ENCODE peak calls at places on chromosomes 2 and 18, in eight cellular contexts. W is cortex of kidney; P is CD8-positive, alpha-beta memory T cell; H is fibroblast of pulmonary artery; J is natural killer cell treated with Interleukin-12 subunit alpha and Interleukin-12 subunit beta and Interleukin-15 and Interleukin-18, amount 100 ng/mL, for 72 hours; C is Karpas-422; Y is T-helper 9 cell; E is COLO829. F is an unnamed sample.

GRCh38 chr2:64820901-64821300 is 167.2 kb upstream of the SERTAD2 start:
- DNase-seq in W (no peak), P (no peak), H (no peak), J (no peak), C (no peak), Y (no peak), E (no peak), F (no peak)

GRCh38 chr2:127695491-127696472 is 5.5 kb upstream of the SFT2D3 start:
- DNase-seq in W (no peak), P (peak), H (peak), J (no peak), C (no peak), Y (peak), E (no peak), F (peak)

GRCh38 chr2:42297322-42297936 is 63.6 kb downstream of the COX7A2L start:
- DNase-seq in W (no peak), P (no peak), H (no peak), J (no peak), C (no peak), Y (no peak), E (no peak), F (no peak)

GRCh38 chr2:219045937-219046550 is 4.7 kb upstream of the CFAP65 start:
- DNase-seq in W (no peak), P (no peak), H (peak), J (no peak), C (peak), Y (no peak), E (peak), F (peak)

GRCh38 chr2:60295591-60295962 is 257.9 kb downstream of the BCL11A start:
- DNase-seq in W (no peak), P (no peak), H (no peak), J (no peak), C (no peak), Y (no peak), E (no peak), F (no peak)

GRCh38 chr2:216694201-216694825 is 1.0 kb downstream of the IGFBP5 start:
- DNase-seq in W (no peak), P (no peak), H (peak), J (peak), C (no peak), Y (no peak), E (no peak), F (peak)

GRCh38 chr2:54578668-54579045 is 122.5 kb downstream of the SPTBN1 start:
- DNase-seq in W (no peak), P (no peak), H (no peak), J (no peak), C (no peak), Y (no peak), E (peak), F (no peak)

GRCh38 chr18:9516437-9517064 is 41.2 kb downstream of the RALBP1 start:
- DNase-seq in W (no peak), P (no peak), H (peak), J (no peak), C (peak), Y (no peak), E (no peak), F (peak)

GRCh38 chr18:32422978-32423740 is 47.5 kb downstream of the GAREM1 start:
- DNase-seq in W (no peak), P (no peak), H (no peak), J (no peak), C (no peak), Y (no peak), E (peak), F (no peak)

GRCh38 chr18:8657873-8658521 is 47.4 kb upstream of the MTCL1 start:
- DNase-seq in W (no peak), P (no peak), H (peak), J (no peak), C (peak), Y (no peak), E (no peak), F (peak)

GRCh38 chr2:45859682-45860081 is 208.2 kb downstream of the PRKCE start:
- DNase-seq in W (no peak), P (no peak), H (no peak), J (no peak), C (peak), Y (no peak), E (no peak), F (no peak)

GRCh38 chr2:26772064-26773001 is 8.2 kb downstream of the SLC35F6 start:
- DNase-seq in W (no peak), P (peak), H (peak), J (no peak), C (no peak), Y (peak), E (no peak), F (peak)

GRCh38 chr2:121074322-121074932 is 210.6 kb downstream of the TFCP2L1 start:
- DNase-seq in W (no peak), P (no peak), H (no peak), J (no peak), C (no peak), Y (no peak), E (no peak), F (no peak)

GRCh38 chr2:65396348-65397026 is 35.9 kb downstream of the SPRED2 start:
- DNase-seq in W (no peak), P (no peak), H (peak), J (no peak), C (no peak), Y (no peak), E (no peak), F (peak)

GRCh38 chr2:126785236-126785635 is 113.5 kb upstream of the TEX51 start:
- DNase-seq in W (no peak), P (no peak), H (no peak), J (peak), C (no peak), Y (no peak), E (no peak), F (no peak)